ENCODE peak calls at places on chromosomes 11 and 22, in five cellular contexts. One of them, this sample, is unnamed.

GRCh38 chr11:45470151-45471001 is 184.2 kb upstream of the SYT13 start:
- DNase-seq in tibial artery: no peak
- DNase-seq in prostate gland: no peak
- DNase-seq in IMR-90: no peak
- DNase-seq in CD8-positive, alpha-beta T cell: no peak
- DNase-seq in this sample: no peak

GRCh38 chr11:117668291-117668690 is 128.7 kb downstream of the DSCAML1 start:
- DNase-seq in CD8-positive, alpha-beta T cell: no peak
- DNase-seq in IMR-90: no peak
- DNase-seq in prostate gland: no peak
- DNase-seq in tibial artery: no peak
- DNase-seq in this sample: no peak

GRCh38 chr11:36657610-36658225 is 59.7 kb upstream of the RAG2 start:
- DNase-seq in prostate gland: no peak
- DNase-seq in CD8-positive, alpha-beta T cell: no peak
- DNase-seq in IMR-90: peak; percentile 13
- DNase-seq in tibial artery: no peak
- DNase-seq in this sample: no peak

GRCh38 chr11:73271936-73272679 is at the start of gene P2RY6:
- DNase-seq in IMR-90: peak; percentile 60
- DNase-seq in tibial artery: peak; percentile 42
- DNase-seq in CD8-positive, alpha-beta T cell: no peak
- DNase-seq in prostate gland: no peak
- DNase-seq in this sample: no peak

GRCh38 chr11:113506893-113507292 is 31.7 kb upstream of the DRD2 start:
- DNase-seq in prostate gland: no peak
- DNase-seq in IMR-90: no peak
- DNase-seq in tibial artery: no peak
- DNase-seq in CD8-positive, alpha-beta T cell: no peak
- DNase-seq in this sample: no peak

GRCh38 chr11:117856892-117857291 is 19.6 kb downstream of the FXYD6 start:
- DNase-seq in IMR-90: no peak
- DNase-seq in tibial artery: no peak
- DNase-seq in prostate gland: no peak
- DNase-seq in CD8-positive, alpha-beta T cell: no peak
- DNase-seq in this sample: no peak

GRCh38 chr11:104033134-104033533 is 3.3 kb upstream of the DDI1 start:
- DNase-seq in IMR-90: peak; percentile 97
- DNase-seq in prostate gland: no peak
- DNase-seq in tibial artery: peak; percentile 22
- DNase-seq in CD8-positive, alpha-beta T cell: no peak
- DNase-seq in this sample: no peak

GRCh38 chr11:12556788-12557384 is 117.3 kb upstream of the TEAD1 start:
- DNase-seq in IMR-90: peak; percentile 96
- DNase-seq in CD8-positive, alpha-beta T cell: no peak
- DNase-seq in prostate gland: no peak
- DNase-seq in tibial artery: peak; percentile 72
- DNase-seq in this sample: peak; percentile 36

GRCh38 chr11:73330569-73331093 is 22.6 kb downstream of the ARHGEF17 start:
- DNase-seq in prostate gland: no peak
- DNase-seq in CD8-positive, alpha-beta T cell: no peak
- DNase-seq in IMR-90: peak; percentile 61
- DNase-seq in tibial artery: no peak
- DNase-seq in this sample: no peak

GRCh38 chr11:128467610-128468041 is 119.7 kb downstream of the ETS1 start:
- DNase-seq in prostate gland: no peak
- DNase-seq in IMR-90: peak; percentile 100
- DNase-seq in tibial artery: peak; percentile 68
- DNase-seq in CD8-positive, alpha-beta T cell: no peak
- DNase-seq in this sample: no peak

GRCh38 chr22:25744694-25745093 is 2.7 kb downstream of the MYO18B start:
- DNase-seq in IMR-90: no peak
- DNase-seq in prostate gland: no peak
- DNase-seq in tibial artery: no peak
- DNase-seq in CD8-positive, alpha-beta T cell: no peak
- DNase-seq in this sample: no peak

GRCh38 chr11:133946541-133947297 is 10.0 kb downstream of the IGSF9B start:
- DNase-seq in prostate gland: no peak
- DNase-seq in tibial artery: no peak
- DNase-seq in IMR-90: no peak
- DNase-seq in CD8-positive, alpha-beta T cell: no peak
- DNase-seq in this sample: no peak

GRCh38 chr11:95092549-95093324 is 3.1 kb downstream of the ENDOD1 start:
- DNase-seq in prostate gland: no peak
- DNase-seq in CD8-positive, alpha-beta T cell: no peak
- DNase-seq in tibial artery: no peak
- DNase-seq in IMR-90: peak; percentile 49
- DNase-seq in this sample: peak; percentile 83

GRCh38 chr11:96486890-96487633 is 97.2 kb downstream of the JRKL start:
- DNase-seq in tibial artery: no peak
- DNase-seq in CD8-positive, alpha-beta T cell: no peak
- DNase-seq in prostate gland: peak; percentile 12
- DNase-seq in IMR-90: peak; percentile 25
- DNase-seq in this sample: peak; percentile 73

GRCh38 chr11:134822930-134823329 is 410.9 kb upstream of the B3GAT1 start:
- DNase-seq in CD8-positive, alpha-beta T cell: no peak
- DNase-seq in IMR-90: no peak
- DNase-seq in prostate gland: no peak
- DNase-seq in tibial artery: no peak
- DNase-seq in this sample: no peak

GRCh38 chr11:83006877-83007330 is 64.8 kb downstream of the RAB30 start:
- DNase-seq in CD8-positive, alpha-beta T cell: no peak
- DNase-seq in prostate gland: peak; percentile 59
- DNase-seq in IMR-90: no peak
- DNase-seq in tibial artery: no peak
- DNase-seq in this sample: no peak

GRCh38 chr22:27113211-27114030 is 456.0 kb downstream of the MIAT start:
- DNase-seq in IMR-90: peak; percentile 97
- DNase-seq in tibial artery: peak; percentile 90
- DNase-seq in prostate gland: peak; percentile 34
- DNase-seq in CD8-positive, alpha-beta T cell: no peak
- DNase-seq in this sample: peak; percentile 35

GRCh38 chr11:118688851-118689502 is 9.5 kb upstream of the TREH start:
- DNase-seq in prostate gland: no peak
- DNase-seq in tibial artery: no peak
- DNase-seq in CD8-positive, alpha-beta T cell: no peak
- DNase-seq in IMR-90: no peak
- DNase-seq in this sample: no peak

GRCh38 chr22:30267382-30268302 is 991 bp upstream of the OSM start:
- DNase-seq in tibial artery: no peak
- DNase-seq in IMR-90: no peak
- DNase-seq in CD8-positive, alpha-beta T cell: peak; percentile 27
- DNase-seq in prostate gland: no peak
- DNase-seq in this sample: no peak

GRCh38 chr11:111819161-111820058 is 52.0 kb downstream of the ALG9 start:
- DNase-seq in IMR-90: peak; percentile 82
- DNase-seq in CD8-positive, alpha-beta T cell: no peak
- DNase-seq in prostate gland: no peak
- DNase-seq in tibial artery: peak; percentile 41
- DNase-seq in this sample: peak; percentile 27

GRCh38 chr22:36328635-36329216 is 59.0 kb downstream of the MYH9 start:
- DNase-seq in CD8-positive, alpha-beta T cell: no peak
- DNase-seq in IMR-90: peak; percentile 96
- DNase-seq in tibial artery: peak; percentile 76
- DNase-seq in prostate gland: peak; percentile 61
- DNase-seq in this sample: no peak

GRCh38 chr11:86374586-86374985 is at the start of gene CCDC81:
- DNase-seq in prostate gland: no peak
- DNase-seq in CD8-positive, alpha-beta T cell: no peak
- DNase-seq in tibial artery: no peak
- DNase-seq in IMR-90: no peak
- DNase-seq in this sample: no peak
- H3K4me3 ChIP-seq in prostate gland: no peak within 1 kb of the TSS
- H3K4me3 ChIP-seq in CD8-positive, alpha-beta T cell: no peak within 1 kb of the TSS
- H3K4me3 ChIP-seq in tibial artery: peak within 1 kb of the TSS; percentile 44
- H3K4me3 ChIP-seq in IMR-90: peak within 1 kb of the TSS; percentile 27
- H3K4me3 ChIP-seq in this sample: no peak within 1 kb of the TSS

DNA sequence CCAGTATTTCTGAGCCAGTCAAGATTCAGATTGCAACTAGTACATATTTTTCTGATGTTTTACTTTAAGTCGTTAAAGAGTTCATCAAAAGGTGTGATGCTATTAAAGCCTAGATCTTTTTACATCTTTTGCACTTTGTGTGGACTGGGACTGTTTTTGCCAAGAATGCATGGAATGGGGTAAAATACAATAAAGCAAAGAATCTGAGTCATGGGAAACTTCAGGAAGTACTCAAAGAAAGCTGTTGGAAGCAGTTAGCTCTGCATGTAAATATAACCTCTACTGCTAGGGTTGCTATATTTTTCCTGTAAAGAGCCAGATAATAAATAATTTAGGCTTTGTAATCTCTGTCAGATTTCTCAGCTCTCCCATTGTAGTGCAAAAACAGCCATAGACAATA is 20.9 kb downstream of the ATXN10 start:
- DNase-seq in IMR-90: peak; percentile 50
- DNase-seq in tibial artery: no peak
- DNase-seq in prostate gland: no peak
- DNase-seq in CD8-positive, alpha-beta T cell: no peak
- DNase-seq in this sample: no peak
- H3K27ac ChIP-seq in IMR-90: no peak overlapping the region
- H3K27ac ChIP-seq in tibial artery: no peak overlapping the region
- H3K27ac ChIP-seq in prostate gland: no peak overlapping the region
- H3K27ac ChIP-seq in CD8-positive, alpha-beta T cell: no peak overlapping the region
- H3K27ac ChIP-seq in this sample: no peak overlapping the region

GRCh38 chr11:28569099-28569498 is 460.9 kb downstream of the METTL15 start:
- DNase-seq in tibial artery: no peak
- DNase-seq in IMR-90: no peak
- DNase-seq in prostate gland: no peak
- DNase-seq in CD8-positive, alpha-beta T cell: no peak
- DNase-seq in this sample: no peak

DNA sequence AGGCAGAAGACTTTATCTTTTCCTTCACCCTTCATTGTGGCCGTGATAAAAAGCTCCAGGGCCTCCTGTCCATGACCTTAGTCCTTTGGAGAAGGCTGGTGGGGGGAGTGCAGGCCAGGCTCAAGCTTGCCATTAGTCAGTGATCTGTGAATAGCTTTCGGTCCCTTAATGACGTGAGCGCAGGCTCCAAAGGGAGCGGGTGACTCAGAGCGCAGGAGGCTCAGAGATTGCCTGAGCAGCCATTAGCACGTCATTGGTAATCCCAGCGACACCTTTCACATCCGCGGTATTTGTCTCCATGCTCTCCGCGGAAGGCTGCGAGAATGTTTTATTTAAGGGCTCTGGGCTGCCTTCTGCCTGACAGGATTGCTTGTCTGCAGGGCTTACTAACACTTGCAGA is 458.5 kb downstream of the METTL15 start:
- DNase-seq in prostate gland: peak; percentile 4
- DNase-seq in CD8-positive, alpha-beta T cell: no peak
- DNase-seq in tibial artery: peak; percentile 65
- DNase-seq in IMR-90: peak; percentile 100
- DNase-seq in this sample: peak; percentile 31
- H3K4me3 ChIP-seq in prostate gland: no peak overlapping the region
- H3K4me3 ChIP-seq in CD8-positive, alpha-beta T cell: no peak overlapping the region
- H3K4me3 ChIP-seq in tibial artery: peak overlapping the region; percentile 34
- H3K4me3 ChIP-seq in IMR-90: peak overlapping the region; percentile 3
- H3K4me3 ChIP-seq in this sample: no peak overlapping the region

DNA sequence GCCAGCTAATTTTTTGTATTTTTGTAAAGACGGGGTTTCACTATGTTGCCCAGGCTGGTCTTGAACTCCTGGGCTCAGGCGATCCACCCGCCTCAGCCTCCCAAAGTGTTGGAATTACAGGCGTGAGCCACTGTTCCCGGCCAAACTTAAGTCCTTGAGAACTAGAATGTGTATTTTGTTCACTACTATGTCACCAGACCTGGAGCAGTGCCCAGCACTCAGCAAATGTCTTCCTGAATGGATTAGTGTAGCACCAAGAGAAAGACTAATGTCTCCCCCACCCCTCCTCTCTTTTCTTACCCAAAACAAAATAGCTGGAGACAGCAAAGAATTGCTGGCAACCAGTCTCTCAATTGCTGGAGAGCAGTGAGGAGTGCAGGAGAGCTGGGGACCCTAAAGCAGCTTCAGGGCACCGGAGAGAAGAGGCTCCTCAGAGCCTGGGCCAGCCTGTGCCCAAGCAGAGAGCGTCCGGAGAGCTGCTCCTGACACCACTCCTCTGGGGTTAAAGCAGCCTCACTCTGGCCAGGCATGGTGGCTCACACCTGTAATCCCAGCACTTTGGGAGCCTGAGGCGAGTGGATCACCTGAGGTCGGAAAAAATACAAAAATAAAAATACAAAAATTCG is 14.9 kb downstream of the SLC25A18 start:
- DNase-seq in prostate gland: peak; percentile 74
- DNase-seq in tibial artery: peak; percentile 48
- DNase-seq in CD8-positive, alpha-beta T cell: no peak
- DNase-seq in IMR-90: peak; percentile 36
- DNase-seq in this sample: no peak
- H3K27ac ChIP-seq in prostate gland: no peak overlapping the region
- H3K27ac ChIP-seq in tibial artery: no peak overlapping the region
- H3K27ac ChIP-seq in CD8-positive, alpha-beta T cell: no peak overlapping the region
- H3K27ac ChIP-seq in IMR-90: no peak overlapping the region
- H3K27ac ChIP-seq in this sample: no peak overlapping the region

GRCh38 chr11:120652705-120653335 is 141.3 kb downstream of the GRIK4 start:
- DNase-seq in IMR-90: peak; percentile 13
- DNase-seq in prostate gland: no peak
- DNase-seq in CD8-positive, alpha-beta T cell: no peak
- DNase-seq in tibial artery: no peak
- DNase-seq in this sample: no peak

GRCh38 chr11:120648706-120649250 is 137.2 kb downstream of the GRIK4 start:
- DNase-seq in CD8-positive, alpha-beta T cell: no peak
- DNase-seq in prostate gland: no peak
- DNase-seq in IMR-90: no peak
- DNase-seq in tibial artery: no peak
- DNase-seq in this sample: no peak

GRCh38 chr11:120649316-120649715 is 137.8 kb downstream of the GRIK4 start:
- DNase-seq in tibial artery: no peak
- DNase-seq in IMR-90: no peak
- DNase-seq in prostate gland: no peak
- DNase-seq in CD8-positive, alpha-beta T cell: no peak
- DNase-seq in this sample: no peak

GRCh38 chr11:120651836-120652235 is 140.3 kb downstream of the GRIK4 start:
- DNase-seq in tibial artery: no peak
- DNase-seq in prostate gland: no peak
- DNase-seq in IMR-90: no peak
- DNase-seq in CD8-positive, alpha-beta T cell: no peak
- DNase-seq in this sample: no peak

DNA sequence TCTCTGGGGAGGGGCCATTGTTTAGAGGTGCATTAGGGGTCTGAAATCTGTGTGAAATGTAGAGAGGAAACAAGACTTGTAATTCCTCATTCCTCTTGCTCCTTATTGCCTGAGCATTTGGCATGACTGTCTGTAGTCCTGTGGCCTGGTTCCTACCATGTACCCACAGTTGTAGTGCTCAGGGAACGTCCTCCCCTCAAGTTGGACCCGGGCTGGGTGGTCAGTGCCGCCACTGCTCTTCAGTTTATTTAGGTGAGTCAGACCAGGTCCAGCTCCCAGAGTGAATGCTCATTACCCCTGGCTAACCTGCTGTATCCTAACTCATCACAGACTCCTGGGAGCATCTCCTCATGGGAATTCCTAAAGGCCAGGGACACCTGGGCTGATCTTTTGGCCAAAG is 139.8 kb downstream of the GRIK4 start:
- DNase-seq in prostate gland: no peak
- DNase-seq in CD8-positive, alpha-beta T cell: no peak
- DNase-seq in IMR-90: no peak
- DNase-seq in tibial artery: no peak
- DNase-seq in this sample: no peak
- H3K4me3 ChIP-seq in prostate gland: no peak overlapping the region
- H3K4me3 ChIP-seq in CD8-positive, alpha-beta T cell: no peak overlapping the region
- H3K4me3 ChIP-seq in IMR-90: no peak overlapping the region
- H3K4me3 ChIP-seq in tibial artery: no peak overlapping the region
- H3K4me3 ChIP-seq in this sample: no peak overlapping the region

This sample was measured in colonic mucosa.